ENCODE peak calls at places on chromosome 21, in seven cellular contexts. One of them, this sample, is unnamed.

GRCh38 chr21:36584980-36585940 is 105.3 kb upstream of the CLDN14 start:
- DNase-seq in adrenal gland: no peak
- DNase-seq in aorta: no peak
- DNase-seq in heart right ventricle: no peak
- DNase-seq in CD8-positive, alpha-beta T cell: peak; percentile 45
- DNase-seq in ascending aorta: no peak
- DNase-seq in psoas muscle: no peak
- DNase-seq in this sample: no peak

GRCh38 chr21:19507682-19508260 is 1104.2 kb upstream of the TMPRSS15 start:
- DNase-seq in CD8-positive, alpha-beta T cell: peak; percentile 10
- DNase-seq in psoas muscle: no peak
- DNase-seq in heart right ventricle: no peak
- DNase-seq in ascending aorta: no peak
- DNase-seq in adrenal gland: no peak
- DNase-seq in aorta: no peak
- DNase-seq in this sample: no peak

GRCh38 chr21:39503138-39503762 is 51.5 kb downstream of the SH3BGR start:
- DNase-seq in psoas muscle: no peak
- DNase-seq in ascending aorta: no peak
- DNase-seq in aorta: no peak
- DNase-seq in heart right ventricle: no peak
- DNase-seq in adrenal gland: no peak
- DNase-seq in CD8-positive, alpha-beta T cell: no peak
- DNase-seq in this sample: no peak

GRCh38 chr21:20720623-20721022 is 277.6 kb upstream of the NCAM2 start:
- DNase-seq in CD8-positive, alpha-beta T cell: no peak
- DNase-seq in ascending aorta: no peak
- DNase-seq in heart right ventricle: no peak
- DNase-seq in adrenal gland: no peak
- DNase-seq in psoas muscle: no peak
- DNase-seq in aorta: no peak
- DNase-seq in this sample: no peak

GRCh38 chr21:9753943-9754342 is 767.4 kb upstream of the TPTE start:
- DNase-seq in adrenal gland: no peak
- DNase-seq in psoas muscle: no peak
- DNase-seq in aorta: no peak
- DNase-seq in CD8-positive, alpha-beta T cell: no peak
- DNase-seq in heart right ventricle: no peak
- DNase-seq in ascending aorta: peak; percentile 34
- DNase-seq in this sample: no peak

GRCh38 chr21:31557956-31558838 is 101.3 kb upstream of the SOD1 start:
- DNase-seq in adrenal gland: peak; percentile 53
- DNase-seq in ascending aorta: no peak
- DNase-seq in psoas muscle: no peak
- DNase-seq in heart right ventricle: no peak
- DNase-seq in aorta: peak; percentile 73
- DNase-seq in CD8-positive, alpha-beta T cell: peak; percentile 44
- DNase-seq in this sample: no peak

GRCh38 chr21:16377120-16377658 is 647.4 kb downstream of the USP25 start:
- DNase-seq in heart right ventricle: no peak
- DNase-seq in ascending aorta: no peak
- DNase-seq in adrenal gland: no peak
- DNase-seq in CD8-positive, alpha-beta T cell: no peak
- DNase-seq in aorta: no peak
- DNase-seq in psoas muscle: no peak
- DNase-seq in this sample: no peak

GRCh38 chr21:24023402-24023801 is 1583.9 kb downstream of the MRPL39 start:
- DNase-seq in aorta: no peak
- DNase-seq in adrenal gland: no peak
- DNase-seq in CD8-positive, alpha-beta T cell: no peak
- DNase-seq in psoas muscle: no peak
- DNase-seq in ascending aorta: no peak
- DNase-seq in heart right ventricle: no peak
- DNase-seq in this sample: no peak

GRCh38 chr21:35399002-35399401 is 349.9 kb upstream of the RUNX1 start:
- DNase-seq in adrenal gland: no peak
- DNase-seq in psoas muscle: no peak
- DNase-seq in heart right ventricle: no peak
- DNase-seq in ascending aorta: no peak
- DNase-seq in aorta: no peak
- DNase-seq in CD8-positive, alpha-beta T cell: no peak
- DNase-seq in this sample: no peak

GRCh38 chr21:21246007-21246406 is 247.8 kb downstream of the NCAM2 start:
- DNase-seq in ascending aorta: no peak
- DNase-seq in adrenal gland: no peak
- DNase-seq in psoas muscle: no peak
- DNase-seq in aorta: no peak
- DNase-seq in heart right ventricle: no peak
- DNase-seq in CD8-positive, alpha-beta T cell: no peak
- DNase-seq in this sample: no peak

GRCh38 chr21:43645414-43645891 is 13.8 kb downstream of the HSF2BP start:
- DNase-seq in CD8-positive, alpha-beta T cell: peak; percentile 35
- DNase-seq in aorta: no peak
- DNase-seq in ascending aorta: peak; percentile 80
- DNase-seq in heart right ventricle: peak; percentile 69
- DNase-seq in adrenal gland: peak; percentile 85
- DNase-seq in psoas muscle: no peak
- DNase-seq in this sample: peak; percentile 73

GRCh38 chr21:26977741-26978140 is 10.9 kb upstream of the ADAMTS5 start:
- DNase-seq in psoas muscle: no peak
- DNase-seq in adrenal gland: no peak
- DNase-seq in CD8-positive, alpha-beta T cell: no peak
- DNase-seq in aorta: no peak
- DNase-seq in heart right ventricle: no peak
- DNase-seq in ascending aorta: no peak
- DNase-seq in this sample: no peak

GRCh38 chr21:23542097-23542496 is 2065.2 kb downstream of the MRPL39 start:
- DNase-seq in CD8-positive, alpha-beta T cell: no peak
- DNase-seq in ascending aorta: no peak
- DNase-seq in heart right ventricle: no peak
- DNase-seq in aorta: no peak
- DNase-seq in psoas muscle: no peak
- DNase-seq in adrenal gland: no peak
- DNase-seq in this sample: no peak

GRCh38 chr21:41098076-41098475 is 69.9 kb upstream of the BACE2 start:
- DNase-seq in ascending aorta: no peak
- DNase-seq in psoas muscle: no peak
- DNase-seq in heart right ventricle: no peak
- DNase-seq in aorta: no peak
- DNase-seq in CD8-positive, alpha-beta T cell: no peak
- DNase-seq in adrenal gland: no peak
- DNase-seq in this sample: no peak

DNA sequence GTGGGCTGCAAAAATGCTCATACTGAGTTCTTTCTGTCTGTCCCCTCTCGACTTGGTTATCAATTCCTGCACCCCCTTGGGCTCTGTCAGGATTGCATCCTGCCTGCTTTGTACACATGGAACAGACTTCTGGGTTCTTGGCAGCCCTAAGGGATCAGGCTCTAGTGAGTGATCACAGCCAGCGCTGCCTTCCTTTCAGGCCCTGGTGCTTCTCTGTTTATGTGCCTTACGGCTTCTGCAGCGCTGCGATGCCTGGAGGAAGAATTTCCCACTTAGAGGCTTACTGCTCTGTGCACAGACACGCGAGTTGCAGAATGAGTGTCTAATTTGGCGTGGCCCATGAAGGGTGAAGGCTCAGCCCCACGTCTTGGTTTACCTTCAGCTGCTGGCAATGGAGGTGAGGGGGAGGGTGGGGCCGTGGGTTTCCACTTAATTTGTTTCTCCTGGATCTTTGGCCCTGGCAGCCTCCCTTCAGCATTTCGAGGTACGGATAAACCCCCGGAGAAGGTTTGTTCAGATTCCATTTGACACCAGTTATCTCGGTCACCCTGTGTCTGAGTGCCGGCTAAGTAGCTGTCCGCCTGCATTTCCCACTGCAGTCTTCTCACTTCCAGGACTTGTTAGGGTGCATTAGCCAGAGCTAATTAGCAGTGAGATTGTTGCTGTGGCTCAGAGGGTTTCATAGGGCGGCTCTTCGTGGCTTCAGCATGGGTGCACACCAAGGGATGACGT is 227.3 kb downstream of the DYRK1A start:
- DNase-seq in ascending aorta: no peak
- DNase-seq in CD8-positive, alpha-beta T cell: no peak
- DNase-seq in psoas muscle: no peak
- DNase-seq in heart right ventricle: no peak
- DNase-seq in adrenal gland: no peak
- DNase-seq in aorta: no peak
- DNase-seq in this sample: no peak
- H3K27ac ChIP-seq in ascending aorta: no peak overlapping the region
- H3K27ac ChIP-seq in CD8-positive, alpha-beta T cell: no peak overlapping the region
- H3K27ac ChIP-seq in psoas muscle: no peak overlapping the region
- H3K27ac ChIP-seq in heart right ventricle: peak overlapping the region; percentile 18
- H3K27ac ChIP-seq in adrenal gland: no peak overlapping the region
- H3K27ac ChIP-seq in aorta: no peak overlapping the region
- H3K27ac ChIP-seq in this sample: no peak overlapping the region

GRCh38 chr21:34018185-34018584 is 55.2 kb upstream of the MRPS6 start:
- DNase-seq in psoas muscle: no peak
- DNase-seq in ascending aorta: no peak
- DNase-seq in adrenal gland: no peak
- DNase-seq in aorta: no peak
- DNase-seq in heart right ventricle: no peak
- DNase-seq in CD8-positive, alpha-beta T cell: no peak
- DNase-seq in this sample: no peak
- H3K4me1 ChIP-seq in psoas muscle: no peaks in the 10 kb centered on the region
- H3K4me1 ChIP-seq in ascending aorta: peaks cover 5% of the 10 kb centered on the region
- H3K4me1 ChIP-seq in adrenal gland: no peaks in the 10 kb centered on the region
- H3K4me1 ChIP-seq in aorta: no peaks in the 10 kb centered on the region
- H3K4me1 ChIP-seq in heart right ventricle: peaks cover 19% of the 10 kb centered on the region
- H3K4me1 ChIP-seq in CD8-positive, alpha-beta T cell: peaks cover 29% of the 10 kb centered on the region
- H3K4me1 ChIP-seq in this sample: peaks cover 7% of the 10 kb centered on the region

DNA sequence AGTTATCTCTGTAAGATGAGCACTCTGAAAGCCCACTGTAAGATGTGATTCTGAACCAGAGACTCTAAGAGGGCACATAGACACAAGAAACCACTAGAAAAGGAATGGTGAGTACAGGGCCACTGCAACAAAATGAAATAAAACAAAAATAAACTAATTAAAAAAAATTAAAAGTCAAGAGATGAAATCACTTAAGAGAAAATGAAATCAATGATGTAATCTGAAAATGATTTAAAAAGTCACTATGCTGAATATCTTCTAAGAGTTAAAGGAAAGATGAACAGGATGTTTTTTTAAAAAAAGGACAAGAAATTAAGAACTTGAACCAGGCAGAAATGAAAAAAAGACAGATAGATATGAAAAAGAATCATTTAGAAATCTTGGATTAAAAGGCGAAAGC is 110.6 kb upstream of the OLIG2 start:
- DNase-seq in CD8-positive, alpha-beta T cell: no peak
- DNase-seq in aorta: no peak
- DNase-seq in heart right ventricle: no peak
- DNase-seq in psoas muscle: no peak
- DNase-seq in ascending aorta: no peak
- DNase-seq in adrenal gland: no peak
- DNase-seq in this sample: no peak
- H3K4me3 ChIP-seq in CD8-positive, alpha-beta T cell: no peak overlapping the region
- H3K4me3 ChIP-seq in aorta: no peak overlapping the region
- H3K4me3 ChIP-seq in heart right ventricle: no peak overlapping the region
- H3K4me3 ChIP-seq in psoas muscle: no peak overlapping the region
- H3K4me3 ChIP-seq in ascending aorta: no peak overlapping the region
- H3K4me3 ChIP-seq in adrenal gland: no peak overlapping the region
- H3K4me3 ChIP-seq in this sample: no peak overlapping the region

DNA sequence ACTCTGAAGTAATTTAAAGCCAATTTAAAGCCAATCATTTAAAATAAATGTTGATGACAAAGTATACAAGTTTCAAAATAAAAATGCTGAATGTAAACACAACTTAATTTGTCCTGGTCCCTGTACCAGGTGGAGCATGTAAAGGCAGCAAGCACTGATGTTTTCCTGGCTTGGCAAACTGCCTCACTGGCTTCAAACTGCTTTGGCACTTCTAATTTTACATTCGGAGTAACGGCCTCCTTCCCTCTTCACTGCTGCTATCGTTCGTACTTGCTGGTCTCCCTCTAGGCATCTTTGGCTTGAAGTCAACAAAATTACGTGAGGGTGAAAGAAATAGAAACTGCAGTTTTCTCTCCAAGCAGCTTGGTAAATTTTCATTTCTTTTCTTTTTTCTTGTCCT is 287.9 kb downstream of the LTN1 start:
- DNase-seq in aorta: no peak
- DNase-seq in psoas muscle: no peak
- DNase-seq in CD8-positive, alpha-beta T cell: no peak
- DNase-seq in heart right ventricle: peak; percentile 75
- DNase-seq in ascending aorta: peak; percentile 65
- DNase-seq in adrenal gland: no peak
- DNase-seq in this sample: no peak
- H3K27ac ChIP-seq in aorta: peak overlapping the region; percentile 57
- H3K27ac ChIP-seq in psoas muscle: no peak overlapping the region
- H3K27ac ChIP-seq in CD8-positive, alpha-beta T cell: no peak overlapping the region
- H3K27ac ChIP-seq in heart right ventricle: no peak overlapping the region
- H3K27ac ChIP-seq in ascending aorta: peak overlapping the region; percentile 3
- H3K27ac ChIP-seq in adrenal gland: no peak overlapping the region
- H3K27ac ChIP-seq in this sample: no peak overlapping the region

DNA sequence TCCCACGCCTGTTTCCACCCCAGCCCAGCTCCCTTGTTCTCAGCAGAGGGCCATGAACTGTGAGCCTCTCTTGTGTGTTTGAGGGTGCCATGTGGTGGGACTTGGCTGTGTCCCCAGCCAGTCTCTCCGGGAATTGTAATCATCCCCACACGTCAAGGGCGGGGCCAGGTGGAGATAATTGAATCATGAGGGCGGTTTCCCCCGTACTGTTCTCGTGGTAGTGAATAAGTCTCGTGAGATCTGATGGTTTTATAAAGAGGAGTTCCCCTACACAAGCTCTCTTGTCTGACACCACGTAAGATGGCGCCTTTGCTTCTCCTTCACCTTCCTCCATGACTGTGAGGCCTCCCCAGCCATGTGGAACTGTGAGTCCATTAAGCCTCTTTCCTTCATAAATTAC is 57.2 kb upstream of the COL6A2 start:
- DNase-seq in ascending aorta: no peak
- DNase-seq in aorta: no peak
- DNase-seq in heart right ventricle: no peak
- DNase-seq in CD8-positive, alpha-beta T cell: no peak
- DNase-seq in psoas muscle: no peak
- DNase-seq in adrenal gland: no peak
- DNase-seq in this sample: no peak
- H3K4me1 ChIP-seq in ascending aorta: no peaks in the 10 kb centered on the region
- H3K4me1 ChIP-seq in aorta: no peaks in the 10 kb centered on the region
- H3K4me1 ChIP-seq in heart right ventricle: peaks cover 38% of the 10 kb centered on the region
- H3K4me1 ChIP-seq in CD8-positive, alpha-beta T cell: no peaks in the 10 kb centered on the region
- H3K4me1 ChIP-seq in psoas muscle: no peaks in the 10 kb centered on the region
- H3K4me1 ChIP-seq in adrenal gland: no peaks in the 10 kb centered on the region
- H3K4me1 ChIP-seq in this sample: peaks cover 10% of the 10 kb centered on the region

GRCh38 chr21:25501448-25501847 is 105.8 kb downstream of the MRPL39 start:
- DNase-seq in CD8-positive, alpha-beta T cell: no peak
- DNase-seq in heart right ventricle: no peak
- DNase-seq in aorta: no peak
- DNase-seq in adrenal gland: no peak
- DNase-seq in ascending aorta: no peak
- DNase-seq in psoas muscle: no peak
- DNase-seq in this sample: no peak

GRCh38 chr21:25496825-25497482 is 110.3 kb downstream of the MRPL39 start:
- DNase-seq in psoas muscle: no peak
- DNase-seq in aorta: no peak
- DNase-seq in heart right ventricle: no peak
- DNase-seq in ascending aorta: no peak
- DNase-seq in CD8-positive, alpha-beta T cell: no peak
- DNase-seq in adrenal gland: no peak
- DNase-seq in this sample: no peak

GRCh38 chr21:25503981-25504380 is 103.3 kb downstream of the MRPL39 start:
- DNase-seq in aorta: no peak
- DNase-seq in psoas muscle: no peak
- DNase-seq in CD8-positive, alpha-beta T cell: no peak
- DNase-seq in ascending aorta: no peak
- DNase-seq in heart right ventricle: no peak
- DNase-seq in adrenal gland: no peak
- DNase-seq in this sample: no peak

GRCh38 chr21:25501996-25502665 is 105.2 kb downstream of the MRPL39 start:
- DNase-seq in heart right ventricle: no peak
- DNase-seq in CD8-positive, alpha-beta T cell: no peak
- DNase-seq in psoas muscle: no peak
- DNase-seq in ascending aorta: no peak
- DNase-seq in adrenal gland: no peak
- DNase-seq in aorta: no peak
- DNase-seq in this sample: no peak

GRCh38 chr21:25500598-25500997 is 106.7 kb downstream of the MRPL39 start:
- DNase-seq in heart right ventricle: no peak
- DNase-seq in CD8-positive, alpha-beta T cell: no peak
- DNase-seq in adrenal gland: no peak
- DNase-seq in aorta: no peak
- DNase-seq in psoas muscle: no peak
- DNase-seq in ascending aorta: no peak
- DNase-seq in this sample: no peak
- H3K4me3 ChIP-seq in heart right ventricle: no peak overlapping the region
- H3K4me3 ChIP-seq in CD8-positive, alpha-beta T cell: no peak overlapping the region
- H3K4me3 ChIP-seq in adrenal gland: no peak overlapping the region
- H3K4me3 ChIP-seq in aorta: no peak overlapping the region
- H3K4me3 ChIP-seq in psoas muscle: no peak overlapping the region
- H3K4me3 ChIP-seq in ascending aorta: no peak overlapping the region
- H3K4me3 ChIP-seq in this sample: no peak overlapping the region

This sample was measured in sigmoid colon.